ENCODE peak calls at places on chromosomes 3 and 15, in eight cellular contexts. One of them, this sample, is unnamed.

GRCh38 chr3:68809596-68809995 is 122.8 kb downstream of the TAFA4 start:
- DNase-seq in activated CD8-positive, alpha-beta memory T cell treated with anti-CD3 and anti-CD28 coated beads for 1 hour: no peak
- DNase-seq in EL: no peak
- DNase-seq in BJ: no peak
- DNase-seq in HFFc6: no peak
- DNase-seq in HS-27A: no peak
- DNase-seq in anterior cingulate cortex: no peak
- DNase-seq in CD8-positive, alpha-beta T cell: no peak
- DNase-seq in this sample: no peak

GRCh38 chr3:152257246-152258074 is 11.3 kb upstream of the MBNL1 start:
- DNase-seq in HFFc6: peak
- DNase-seq in CD8-positive, alpha-beta T cell: no peak
- DNase-seq in EL: no peak
- DNase-seq in activated CD8-positive, alpha-beta memory T cell treated with anti-CD3 and anti-CD28 coated beads for 1 hour: no peak
- DNase-seq in anterior cingulate cortex: no peak
- DNase-seq in HS-27A: no peak
- DNase-seq in BJ: no peak
- DNase-seq in this sample: no peak

GRCh38 chr3:133575121-133575520 is 1.6 kb downstream of the CDV3 start:
- DNase-seq in EL: no peak
- DNase-seq in activated CD8-positive, alpha-beta memory T cell treated with anti-CD3 and anti-CD28 coated beads for 1 hour: no peak
- DNase-seq in BJ: no peak
- DNase-seq in CD8-positive, alpha-beta T cell: no peak
- DNase-seq in anterior cingulate cortex: no peak
- DNase-seq in HFFc6: no peak
- DNase-seq in HS-27A: no peak
- DNase-seq in this sample: no peak

GRCh38 chr3:139617656-139618268 is 60.0 kb downstream of the NMNAT3 start:
- DNase-seq in activated CD8-positive, alpha-beta memory T cell treated with anti-CD3 and anti-CD28 coated beads for 1 hour: no peak
- DNase-seq in CD8-positive, alpha-beta T cell: no peak
- DNase-seq in BJ: no peak
- DNase-seq in anterior cingulate cortex: no peak
- DNase-seq in HFFc6: no peak
- DNase-seq in HS-27A: no peak
- DNase-seq in EL: no peak
- DNase-seq in this sample: no peak

GRCh38 chr15:78092111-78093041 is at the start of gene SH2D7:
- DNase-seq in CD8-positive, alpha-beta T cell: no peak
- DNase-seq in HS-27A: no peak
- DNase-seq in anterior cingulate cortex: no peak
- DNase-seq in EL: no peak
- DNase-seq in BJ: no peak
- DNase-seq in activated CD8-positive, alpha-beta memory T cell treated with anti-CD3 and anti-CD28 coated beads for 1 hour: no peak
- DNase-seq in HFFc6: no peak
- DNase-seq in this sample: no peak

GRCh38 chr3:141618103-141618502 is 120.0 kb upstream of the RNF7 start:
- DNase-seq in EL: no peak
- DNase-seq in CD8-positive, alpha-beta T cell: no peak
- DNase-seq in activated CD8-positive, alpha-beta memory T cell treated with anti-CD3 and anti-CD28 coated beads for 1 hour: no peak
- DNase-seq in BJ: no peak
- DNase-seq in HFFc6: no peak
- DNase-seq in HS-27A: no peak
- DNase-seq in anterior cingulate cortex: no peak
- DNase-seq in this sample: no peak

GRCh38 chr3:182303169-182303568 is 490.1 kb upstream of the ATP11B start:
- DNase-seq in anterior cingulate cortex: no peak
- DNase-seq in HFFc6: no peak
- DNase-seq in EL: no peak
- DNase-seq in CD8-positive, alpha-beta T cell: no peak
- DNase-seq in HS-27A: no peak
- DNase-seq in activated CD8-positive, alpha-beta memory T cell treated with anti-CD3 and anti-CD28 coated beads for 1 hour: no peak
- DNase-seq in BJ: no peak
- DNase-seq in this sample: no peak

GRCh38 chr3:42600958-42601675 is 631 bp downstream of the NKTR start:
- DNase-seq in HS-27A: peak
- DNase-seq in BJ: peak
- DNase-seq in HFFc6: peak
- DNase-seq in CD8-positive, alpha-beta T cell: peak
- DNase-seq in activated CD8-positive, alpha-beta memory T cell treated with anti-CD3 and anti-CD28 coated beads for 1 hour: peak
- DNase-seq in anterior cingulate cortex: peak
- DNase-seq in EL: peak
- DNase-seq in this sample: peak

GRCh38 chr15:70789213-70789612 is 25.9 kb upstream of the UACA start:
- DNase-seq in HS-27A: no peak
- DNase-seq in EL: peak
- DNase-seq in CD8-positive, alpha-beta T cell: no peak
- DNase-seq in HFFc6: no peak
- DNase-seq in activated CD8-positive, alpha-beta memory T cell treated with anti-CD3 and anti-CD28 coated beads for 1 hour: no peak
- DNase-seq in anterior cingulate cortex: no peak
- DNase-seq in BJ: no peak
- DNase-seq in this sample: no peak